ENCODE peak calls at places on chromosomes 13 and 19, in four cellular contexts. T, A, E and M are unnamed samples.

GRCh38 chr13:113275387-113275786 is 21.7 kb upstream of the LAMP1 start:
- DNase-seq in T (no peak), A (peak), E (no peak), M (peak)

GRCh38 chr19:30428281-30428680 is 56.1 kb downstream of the ZNF536 start:
- DNase-seq in T (no peak), A (no peak), E (no peak), M (no peak)

GRCh38 chr19:19204181-19204580 is 967 bp upstream of the NR2C2AP start:
- DNase-seq in T (no peak), A (no peak), E (no peak), M (no peak)

GRCh38 chr13:23384111-23384510 is 49.4 kb downstream of the SACS start:
- DNase-seq in T (no peak), A (no peak), E (peak), M (no peak)

GRCh38 chr19:3604987-3605343 is 1.7 kb downstream of the TBXA2R start:
- DNase-seq in T (no peak), A (no peak), E (peak), M (no peak)

GRCh38 chr19:54351474-54351873 is 12.5 kb upstream of the LILRA4 start:
- DNase-seq in T (no peak), A (no peak), E (no peak), M (no peak)

GRCh38 chr19:525857-526419 is 5.6 kb upstream of the CDC34 start:
- DNase-seq in T (no peak), A (no peak), E (no peak), M (no peak)

GRCh38 chr13:94601446-94602431 is at the start of gene GPR180:
- DNase-seq in T (peak), A (peak), E (peak), M (no peak)

GRCh38 chr19:49746206-49746958 is 16.7 kb downstream of the TSKS start:
- DNase-seq in T (peak), A (peak), E (no peak), M (peak)

GRCh38 chr19:49056101-49056901 is 1.2 kb downstream of the CGB7 start:
- DNase-seq in T (no peak), A (peak), E (no peak), M (peak)

GRCh38 chr13:43269037-43269476 is 245.7 kb downstream of the DNAJC15 start:
- DNase-seq in T (no peak), A (no peak), E (no peak), M (peak)

GRCh38 chr19:7917292-7918061 is 2.7 kb upstream of the SNAPC2 start:
- DNase-seq in T (no peak), A (no peak), E (no peak), M (no peak)

GRCh38 chr13:98487016-98487415 is 89.9 kb downstream of the STK24 start:
- DNase-seq in T (no peak), A (no peak), E (no peak), M (no peak)

GRCh38 chr13:48944221-48944620 is 31.5 kb upstream of the FNDC3A start:
- DNase-seq in T (no peak), A (no peak), E (no peak), M (no peak)

GRCh38 chr19:15199652-15200574 is 882 bp downstream of the NOTCH3 start:
- DNase-seq in T (peak), A (peak), E (no peak), M (no peak)

GRCh38 chr19:17764348-17764747 is 13.1 kb downstream of the FCHO1 start:
- DNase-seq in T (no peak), A (no peak), E (no peak), M (no peak)

GRCh38 chr19:23698711-23699520 is 11.9 kb upstream of the ZNF675 start:
- DNase-seq in T (no peak), A (no peak), E (no peak), M (no peak)

GRCh38 chr13:49292742-49293498 is 45.2 kb downstream of the CDADC1 start:
- DNase-seq in T (no peak), A (peak), E (no peak), M (no peak)

GRCh38 chr19:51256053-51256682 is 5.3 kb downstream of the SIGLECL1 start:
- DNase-seq in T (no peak), A (no peak), E (no peak), M (no peak)

GRCh38 chr13:75319244-75319643 is 162.7 kb downstream of the TBC1D4 start:
- DNase-seq in T (no peak), A (no peak), E (no peak), M (peak)

GRCh38 chr19:861756-862528 is 2.5 kb downstream of the CFD start:
- DNase-seq in T (peak), A (peak), E (no peak), M (peak)

GRCh38 chr19:19475845-19476828 is 39.2 kb downstream of the TSSK6 start:
- DNase-seq in T (no peak), A (no peak), E (no peak), M (peak)

GRCh38 chr19:33784432-33784831 is 12.2 kb upstream of the KCTD15 start:
- DNase-seq in T (no peak), A (no peak), E (no peak), M (no peak)

GRCh38 chr19:50837300-50837699 is 3.9 kb upstream of the KLK15 start:
- DNase-seq in T (no peak), A (no peak), E (no peak), M (no peak)

GRCh38 chr13:112987625-112988024 is 18.6 kb downstream of the MCF2L start:
- DNase-seq in T (no peak), A (no peak), E (no peak), M (no peak)

GRCh38 chr19:947707-948533 is 22.1 kb downstream of the ARID3A start:
- DNase-seq in T (no peak), A (no peak), E (peak), M (no peak)

GRCh38 chr19:33906578-33907335 is 110.1 kb downstream of the KCTD15 start:
- DNase-seq in T (no peak), A (no peak), E (no peak), M (peak)

GRCh38 chr13:66927562-66927961 is 302.6 kb downstream of the PCDH9 start:
- DNase-seq in T (no peak), A (no peak), E (no peak), M (no peak)

GRCh38 chr13:38264363-38265134 is 85.1 kb upstream of the UFM1 start:
- DNase-seq in T (no peak), A (no peak), E (no peak), M (no peak)

GRCh38 chr19:10290439-10290875 is 705 bp downstream of the ICAM5 start:
- DNase-seq in T (no peak), A (no peak), E (no peak), M (no peak)

GRCh38 chr13:97448503-97449251 is 14.7 kb downstream of the RAP2A start:
- DNase-seq in T (no peak), A (no peak), E (peak), M (no peak)

GRCh38 chr19:2127758-2128157 is 23.6 kb downstream of the AP3D1 start:
- DNase-seq in T (no peak), A (no peak), E (no peak), M (no peak)

GRCh38 chr19:55171440-55171839 is 5.0 kb upstream of the DNAAF3 start:
- DNase-seq in T (no peak), A (no peak), E (no peak), M (no peak)

GRCh38 chr19:39843919-39844793 is 2.0 kb downstream of the FBL start:
- DNase-seq in T (no peak), A (no peak), E (no peak), M (peak)

GRCh38 chr13:24717217-24717616 is 37.0 kb downstream of the ATP12A start:
- DNase-seq in T (no peak), A (no peak), E (no peak), M (no peak)

DNA sequence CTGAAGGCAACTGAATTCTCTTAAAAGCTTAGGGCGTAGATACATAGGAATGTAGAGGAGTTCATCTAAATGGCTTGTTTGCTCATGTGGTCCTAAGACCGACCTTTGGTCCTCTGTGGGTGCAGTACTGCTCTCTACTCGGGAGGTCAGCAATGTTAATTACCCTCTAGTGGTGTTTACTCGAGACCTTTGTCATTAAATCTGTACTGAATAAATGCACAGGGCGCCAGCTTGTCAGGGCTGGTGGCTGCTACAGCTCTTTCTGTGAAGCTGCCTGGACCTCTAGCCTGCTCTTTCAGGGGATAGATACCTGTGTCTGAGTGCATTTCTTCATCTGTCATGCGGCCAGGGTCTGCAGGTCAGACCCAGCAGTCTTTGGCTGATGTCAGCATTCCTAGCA is 29.2 kb upstream of the MPHOSPH8 start:
- DNase-seq in T (no peak), A (no peak), E (no peak), M (peak)
- TF ChIP-seq HDAC6 in T (no peak), A (no peak), E (no peak), M (no peak)

DNA sequence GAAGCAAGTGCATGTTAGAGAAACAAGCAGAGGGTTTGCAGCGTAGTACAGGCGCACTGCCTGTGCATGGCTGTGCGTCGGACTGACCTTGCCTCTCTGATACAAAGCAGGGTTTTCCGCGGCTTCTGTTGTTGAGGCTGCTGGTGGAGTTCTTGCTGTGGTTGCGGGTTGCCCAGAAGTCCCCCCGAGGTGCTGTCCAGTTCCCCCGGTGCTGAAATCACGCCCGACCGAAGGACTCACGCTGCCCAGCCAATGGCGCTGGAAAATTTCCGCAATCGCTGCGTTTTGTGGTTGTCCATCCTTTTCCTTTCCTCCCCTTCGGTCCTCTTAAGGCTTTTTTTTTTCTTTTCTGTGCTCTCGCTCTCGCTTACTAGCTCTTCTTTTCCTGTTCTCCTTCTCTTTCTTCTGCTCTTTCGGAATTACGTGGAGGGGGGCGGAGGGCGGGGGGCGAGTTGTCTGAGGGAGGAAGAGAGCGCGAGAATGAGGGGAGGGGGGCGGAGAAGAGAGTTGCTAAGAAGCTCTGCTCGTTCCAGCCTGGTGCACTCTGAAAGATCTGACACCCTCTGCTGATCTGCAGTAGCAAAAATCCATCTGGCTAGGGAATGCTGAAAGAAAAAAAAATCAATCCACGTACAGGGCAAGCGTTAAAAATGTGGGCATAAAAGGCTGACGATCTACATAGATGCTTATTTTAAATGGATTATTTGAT is at the start of gene SLITRK1:
- DNase-seq in T (peak), A (no peak), E (peak), M (no peak)
- TF ChIP-seq HDAC6 in T (no peak), A (no peak), E (no peak), M (no peak)

GRCh38 chr13:35724480-35724879 is 248.0 kb upstream of the MAB21L1 start:
- DNase-seq in T (no peak), A (no peak), E (no peak), M (no peak)
- TF ChIP-seq HDAC6 in T (no peak), A (no peak), E (no peak), M (no peak)

DNA sequence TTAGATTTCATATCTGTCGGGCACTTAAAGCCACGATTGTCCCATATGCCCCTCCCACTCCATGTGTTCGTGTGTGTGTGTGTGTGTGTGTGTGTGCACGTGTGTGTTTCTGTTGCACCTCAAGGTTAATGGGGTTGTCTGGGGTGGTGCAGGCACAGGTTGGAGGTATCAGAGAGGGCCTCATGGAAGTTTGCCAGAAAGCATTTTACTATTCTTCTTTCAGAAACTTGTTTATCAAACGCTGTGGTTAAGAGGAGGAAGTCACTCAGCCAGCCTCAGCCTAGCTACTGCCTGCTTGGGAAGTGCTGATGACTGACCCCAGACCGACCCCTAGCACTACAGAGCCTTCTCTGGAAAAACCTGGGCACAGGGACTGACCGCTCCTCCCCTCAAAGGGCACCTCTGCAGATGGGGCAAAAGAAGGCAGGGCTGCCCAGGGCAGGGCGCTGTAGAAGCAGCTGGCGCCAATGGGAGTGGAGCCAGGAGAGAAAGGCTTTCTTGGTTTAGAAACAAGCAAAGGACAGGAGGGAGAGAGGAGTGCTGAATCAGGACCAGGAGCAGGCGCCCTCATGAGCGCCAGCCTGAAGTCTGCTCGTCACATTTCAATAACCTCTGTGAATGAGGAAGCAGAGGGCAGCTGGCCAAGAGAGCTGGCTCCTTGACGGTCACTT is 3.9 kb downstream of the SIAH3 start:
- DNase-seq in T (no peak), A (no peak), E (no peak), M (no peak)
- TF ChIP-seq HDAC6 in T (no peak), A (no peak), E (no peak), M (no peak)

DNA sequence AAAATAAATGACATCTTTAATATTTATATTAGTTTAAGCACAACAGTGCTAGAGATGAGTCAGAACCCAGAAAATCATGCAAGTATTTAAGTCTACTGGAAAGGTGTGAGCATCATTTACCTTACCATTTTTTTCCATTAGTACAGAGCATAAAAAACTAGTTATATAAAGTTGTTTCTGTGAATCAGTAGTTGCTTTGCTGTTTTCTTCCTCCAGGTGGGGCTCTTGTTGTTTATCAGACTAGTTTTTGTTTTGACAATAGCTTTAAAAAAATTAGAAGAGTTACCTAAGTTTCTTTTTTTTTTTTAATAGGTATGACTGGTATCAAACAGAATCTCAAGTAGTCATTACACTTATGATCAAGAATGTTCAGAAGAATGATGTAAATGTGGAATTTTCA is 12.7 kb downstream of the SUGT1 start:
- DNase-seq in T (no peak), A (peak), E (no peak), M (peak)
- TF ChIP-seq HDAC6 in T (no peak), A (no peak), E (no peak), M (no peak)

GRCh38 chr13:80226645-80227044 is 114.3 kb downstream of the SPRY2 start:
- DNase-seq in T (no peak), A (no peak), E (no peak), M (no peak)
- TF ChIP-seq HDAC6 in T (no peak), A (no peak), E (no peak), M (no peak)

DNA sequence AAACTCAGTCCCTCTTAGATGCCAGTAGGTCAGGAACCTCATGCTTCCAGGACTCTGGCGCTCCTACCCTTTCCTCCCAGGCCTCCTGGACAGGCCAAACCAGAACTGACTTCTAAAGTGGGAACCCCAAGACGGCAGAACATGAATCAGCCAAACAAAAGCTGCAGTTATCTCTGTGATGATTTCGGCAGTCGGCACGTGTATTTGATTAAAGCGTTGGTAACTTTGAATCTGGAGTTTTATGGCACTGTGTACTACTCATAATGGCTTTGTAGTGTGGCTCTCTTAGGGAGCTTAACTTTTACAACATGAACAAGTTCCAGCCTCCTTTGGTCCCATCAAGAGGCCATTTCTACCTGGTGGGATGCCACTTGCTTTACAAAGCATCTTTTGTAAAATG is 13.7 kb downstream of the ACTN4 start:
- DNase-seq in T (no peak), A (no peak), E (no peak), M (no peak)
- TF ChIP-seq HDAC6 in T (no peak), A (no peak), E (no peak), M (no peak)

DNA sequence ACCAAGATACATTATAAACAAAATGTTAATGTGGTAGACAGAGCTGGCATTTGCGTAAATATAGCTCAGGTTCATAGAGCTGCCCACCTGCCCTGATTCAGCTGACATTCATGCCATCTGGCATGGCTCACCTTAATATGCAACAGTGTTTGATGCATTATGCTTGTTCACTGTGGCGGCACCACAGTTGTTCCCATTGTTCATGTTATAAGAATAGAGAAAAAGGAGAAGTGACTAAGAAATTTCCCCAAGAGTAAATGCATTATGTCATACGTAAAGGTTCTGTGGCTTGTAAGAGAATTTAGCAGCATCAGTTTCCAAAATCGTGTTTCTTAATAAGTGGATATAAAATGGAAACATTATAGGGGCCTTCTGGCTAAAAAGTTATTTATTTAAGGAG is 4.5 kb downstream of the CCNA1 start:
- DNase-seq in T (no peak), A (no peak), E (no peak), M (no peak)
- TF ChIP-seq HDAC6 in T (no peak), A (no peak), E (no peak), M (no peak)

GRCh38 chr13:93559718-93560117 is 333.1 kb downstream of the GPC6 start:
- DNase-seq in T (no peak), A (no peak), E (no peak), M (no peak)

GRCh38 chr13:93554514-93554913 is 327.9 kb downstream of the GPC6 start:
- DNase-seq in T (no peak), A (no peak), E (no peak), M (no peak)

GRCh38 chr13:93562676-93563075 is 336.1 kb downstream of the GPC6 start:
- DNase-seq in T (no peak), A (no peak), E (no peak), M (no peak)

GRCh38 chr13:93561553-93561952 is 334.9 kb downstream of the GPC6 start:
- DNase-seq in T (peak), A (no peak), E (no peak), M (no peak)

GRCh38 chr13:93558637-93559036 is 332.0 kb downstream of the GPC6 start:
- DNase-seq in T (no peak), A (no peak), E (no peak), M (no peak)
- TF ChIP-seq HDAC6 in T (no peak), A (no peak), E (no peak), M (no peak)

GRCh38 chr13:33284916-33285315 is 639 bp downstream of the STARD13 start:
- DNase-seq in T (no peak), A (no peak), E (no peak), M (peak)
- TF ChIP-seq HDAC6 in T (no peak), A (no peak), E (no peak), M (no peak)